ENCODE peak calls at places on chromosomes 12 and 14, in seven cellular contexts. G is IMR-90, U is kidney, O is fibroblast of lung, T is pancreas, E is OCI-LY7, L is HepG2. D is an unnamed sample. For H3K9me3, the result is how much of the 10 kb centered on the place peaks cover.

GRCh38 chr12:114342651-114343050 is 63.3 kb downstream of the TBX5 start:
- DNase-seq in T (no peak), G (peak), L (no peak), U (no peak), E (no peak), O (no peak), D (no peak)

GRCh38 chr14:99055816-99056215 is 216.2 kb downstream of the BCL11B start:
- DNase-seq in T (no peak), O (no peak), U (peak), G (no peak), E (no peak), L (no peak), D (peak)

GRCh38 chr12:19848426-19848825 is 409.1 kb downstream of the AEBP2 start:
- DNase-seq in O (no peak), E (no peak), L (no peak), G (no peak), U (no peak), T (no peak), D (no peak)

GRCh38 chr12:126362964-126363363 is 1297.7 kb downstream of the AACS start:
- DNase-seq in L (no peak), O (no peak), E (no peak), U (no peak), T (no peak), G (no peak), D (no peak)

GRCh38 chr12:50110127-50110761 is 1.8 kb upstream of the COX14 start:
- DNase-seq in T (peak), U (peak), L (peak), E (peak), G (no peak), O (no peak), D (no peak)

GRCh38 chr12:128971802-128972201 is 118.5 kb downstream of the GLT1D1 start:
- DNase-seq in G (no peak), L (no peak), E (peak), O (no peak), T (no peak), U (no peak), D (peak)

GRCh38 chr14:59439256-59440015 is 25.7 kb downstream of the GPR135 start:
- DNase-seq in T (no peak), E (no peak), L (no peak), O (peak), U (no peak), G (peak), D (no peak)

GRCh38 chr14:66281036-66281776 is 205.0 kb upstream of the CCDC196 start:
- DNase-seq in G (no peak), T (no peak), U (peak), O (no peak), E (no peak), L (no peak), D (no peak)

GRCh38 chr12:32522322-32523221 is 123.2 kb downstream of the FGD4 start:
- DNase-seq in G (no peak), E (peak), L (no peak), T (no peak), O (peak), U (no peak), D (peak)

GRCh38 chr12:20220339-20220738 is 148.0 kb upstream of the PDE3A start:
- DNase-seq in U (no peak), T (no peak), O (peak), G (peak), E (peak), L (no peak), D (peak)

GRCh38 chr14:51369814-51370213 is 129.8 kb downstream of the TMX1 start:
- DNase-seq in O (no peak), G (no peak), T (no peak), E (peak), U (no peak), L (no peak), D (peak)

GRCh38 chr14:78764240-78764639 is 594.1 kb downstream of the NRXN3 start:
- DNase-seq in E (no peak), L (no peak), O (peak), T (no peak), G (peak), U (no peak), D (no peak)

GRCh38 chr12:97465012-97465345 is 2.4 kb downstream of the RMST start:
- DNase-seq in G (no peak), O (no peak), T (no peak), U (no peak), E (no peak), L (no peak), D (peak)

GRCh38 chr14:88798161-88798560 is 5.4 kb upstream of the EML5 start:
- DNase-seq in T (no peak), E (no peak), L (no peak), O (no peak), U (no peak), G (no peak), D (peak)

GRCh38 chr12:108649668-108650067 is 16.0 kb upstream of the SELPLG start:
- DNase-seq in T (no peak), G (peak), U (no peak), O (peak), E (no peak), L (no peak), D (no peak)

GRCh38 chr12:79886917-79887519 is 47.9 kb downstream of the PPP1R12A start:
- DNase-seq in L (peak), O (peak), G (peak), T (no peak), U (no peak), E (peak), D (no peak)

GRCh38 chr14:102525213-102526143 is 15.9 kb upstream of the ANKRD9 start:
- DNase-seq in T (no peak), L (peak), O (peak), G (peak), U (peak), E (peak), D (peak)

GRCh38 chr14:74577948-74578275 is 34.1 kb downstream of the LTBP2 start:
- DNase-seq in T (no peak), U (no peak), O (no peak), G (no peak), E (no peak), L (no peak), D (no peak)

GRCh38 chr14:67285876-67286452 is 44.7 kb downstream of the PALS1 start:
- DNase-seq in T (no peak), U (no peak), O (peak), E (peak), L (peak), G (peak), D (no peak)

GRCh38 chr12:73383584-73384229 is 1111.5 kb downstream of the TRHDE start:
- DNase-seq in L (peak), T (no peak), O (no peak), U (no peak), G (no peak), E (no peak), D (no peak)

GRCh38 chr12:128790653-128791373 is 32.9 kb downstream of the SLC15A4 start:
- DNase-seq in T (no peak), O (no peak), L (no peak), G (no peak), E (no peak), U (no peak), D (no peak)

GRCh38 chr12:57454213-57454565 is 918 bp upstream of the INHBE start:
- DNase-seq in U (no peak), E (no peak), G (no peak), T (no peak), O (no peak), L (no peak), D (no peak)

GRCh38 chr14:54026671-54027070 is 70.0 kb upstream of the BMP4 start:
- DNase-seq in G (no peak), U (no peak), E (no peak), T (no peak), O (no peak), L (no peak), D (no peak)

GRCh38 chr12:16076553-16076952 is 165.4 kb downstream of the DERA start:
- DNase-seq in U (no peak), G (peak), O (no peak), T (no peak), L (peak), E (peak), D (peak)

GRCh38 chr12:128920468-128920867 is 67.2 kb downstream of the GLT1D1 start:
- DNase-seq in G (no peak), L (no peak), T (no peak), U (no peak), E (no peak), O (no peak), D (no peak)

GRCh38 chr14:31026395-31027096 is 367 bp upstream of the STRN3 start:
- DNase-seq in G (peak), U (peak), T (peak), L (peak), O (peak), E (peak), D (peak)

DNA sequence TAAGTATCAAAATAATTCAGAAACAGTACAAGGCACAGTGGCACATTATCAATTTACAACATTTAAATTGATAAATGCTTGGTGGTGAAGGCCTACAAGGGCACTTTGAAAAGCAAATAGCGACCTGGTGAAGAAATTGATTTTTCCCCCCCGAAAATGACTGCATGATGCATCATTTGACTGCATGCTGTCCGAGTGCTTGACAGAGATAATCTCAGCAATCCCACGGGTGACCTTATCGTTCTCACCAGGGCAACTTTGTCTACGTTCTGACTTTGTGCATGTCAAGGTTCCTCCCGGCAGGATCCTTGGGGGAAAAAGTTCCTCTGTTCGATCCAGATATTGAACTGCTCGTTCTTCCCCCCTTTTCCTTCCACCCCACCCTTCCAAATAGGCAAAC is 384.8 kb downstream of the EGLN3 start:
- DNase-seq in E (no peak), U (no peak), G (no peak), O (no peak), T (no peak), L (no peak), D (no peak)
- H3K4me3 ChIP-seq in E (no peak), U (no peak), G (no peak), O (no peak), T (no peak), L (no peak), D (no peak)

GRCh38 chr12:28909291-28909690 is 239.8 kb upstream of the FAR2 start:
- DNase-seq in E (no peak), L (no peak), T (no peak), U (no peak), O (peak), G (peak), D (no peak)
- H3K9me3 ChIP-seq in E (under half), L (half or more), T (under half), U (under half), O (under half), G (under half), D (under half)

DNA sequence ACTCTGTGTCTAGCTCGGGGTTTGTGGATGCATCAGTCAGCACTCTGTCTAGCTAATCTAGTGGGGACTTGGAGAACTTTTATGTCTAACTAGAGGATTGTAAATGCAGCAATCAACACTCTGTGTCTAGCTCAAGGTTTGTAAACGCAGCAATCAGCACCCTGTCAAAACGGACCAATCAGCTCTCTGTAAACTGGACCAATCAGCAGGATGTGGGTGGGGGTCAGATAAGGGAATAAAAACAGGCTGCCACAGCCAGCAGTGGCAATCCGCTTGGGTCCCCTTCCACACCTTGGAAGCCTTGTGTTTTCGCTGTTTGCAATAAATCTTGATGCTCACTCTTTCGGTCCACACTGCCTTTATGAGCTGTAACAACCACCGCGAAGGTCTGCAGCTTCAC is 920.7 kb upstream of the FOXG1 start:
- DNase-seq in E (no peak), T (no peak), L (no peak), O (no peak), G (no peak), U (no peak), D (no peak)
- H3K4me3 ChIP-seq in E (no peak), T (no peak), L (no peak), O (no peak), G (no peak), U (no peak), D (no peak)

GRCh38 chr14:106044949-106045596 is 518.7 kb downstream of the TMEM121 start:
- DNase-seq in T (peak), E (no peak), O (no peak), U (peak), L (peak), G (no peak), D (peak)

GRCh38 chr14:106039400-106039799 is 513.0 kb downstream of the TMEM121 start:
- DNase-seq in L (no peak), O (no peak), G (no peak), E (no peak), U (no peak), T (peak), D (peak)

DNA sequence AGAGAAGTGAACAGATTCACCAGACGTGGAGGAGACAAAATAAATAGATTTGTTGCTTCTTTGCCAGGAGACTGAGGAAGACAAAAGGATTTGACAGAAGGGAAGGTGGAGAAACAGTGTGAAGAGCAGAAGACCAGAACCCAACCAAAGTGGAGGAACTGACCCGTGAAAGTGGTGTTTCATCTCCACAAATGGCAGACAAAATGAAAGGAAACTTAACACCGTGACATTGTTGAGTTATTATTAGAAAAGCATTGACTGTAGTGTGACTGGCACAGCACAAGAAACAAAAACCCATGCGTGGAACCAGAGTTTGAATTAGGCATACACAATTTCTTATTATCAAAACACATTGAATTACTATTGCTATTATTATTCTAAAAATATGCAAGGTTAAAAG is 518.1 kb downstream of the TMEM121 start:
- DNase-seq in G (no peak), E (no peak), L (no peak), U (no peak), O (no peak), T (no peak), D (no peak)
- H3K9me3 ChIP-seq in G (under half), E (under half), L (under half), U (under half), O (under half), T (under half), D (under half)

GRCh38 chr12:52452101-52452500 is at the start of gene KRT6B:
- DNase-seq in U (no peak), T (no peak), G (no peak), L (no peak), O (no peak), E (no peak), D (no peak)
- H3K4me3 ChIP-seq in U (no peak), T (no peak), G (no peak), L (no peak), O (no peak), E (no peak), D (no peak)

GRCh38 chr12:34333337-34333736 is 311.0 kb downstream of the ALG10 start:
- DNase-seq in U (no peak), L (no peak), E (no peak), G (no peak), T (no peak), O (no peak), D (no peak)

GRCh38 chr12:34334953-34335743 is 312.9 kb downstream of the ALG10 start:
- DNase-seq in O (no peak), T (no peak), G (no peak), L (no peak), U (no peak), E (no peak), D (no peak)

GRCh38 chr12:34334538-34334937 is 312.2 kb downstream of the ALG10 start:
- DNase-seq in T (no peak), L (no peak), G (no peak), U (no peak), O (no peak), E (no peak), D (no peak)

GRCh38 chr12:34336619-34337465 is 314.5 kb downstream of the ALG10 start:
- DNase-seq in G (no peak), O (no peak), E (no peak), U (no peak), L (no peak), T (no peak), D (no peak)

GRCh38 chr12:34335819-34336262 is 313.5 kb downstream of the ALG10 start:
- DNase-seq in G (no peak), T (no peak), U (no peak), L (no peak), O (no peak), E (no peak), D (no peak)
- H3K9me3 ChIP-seq in G (under half), T (under half), U (under half), L (under half), O (under half), E (under half), D (under half)

DNA sequence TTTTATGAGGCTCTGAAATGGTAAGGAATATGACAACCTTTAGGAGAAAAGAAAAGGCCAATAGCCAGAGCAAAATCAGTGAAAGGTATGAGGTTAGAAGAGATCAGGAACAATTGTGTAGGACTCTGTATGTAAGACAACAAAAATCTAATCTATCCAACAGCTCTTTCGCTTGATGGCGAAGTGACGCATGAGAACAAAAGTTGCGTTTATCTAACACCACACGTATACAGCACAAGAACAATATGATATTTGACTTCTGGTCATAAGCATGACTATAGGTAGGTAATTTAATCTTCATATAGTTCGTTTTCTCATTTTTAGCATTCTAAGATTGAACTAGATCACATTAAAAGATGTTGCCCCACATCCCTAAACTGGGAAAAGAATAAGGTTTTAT is 1.5 kb downstream of the CLECL1 start:
- DNase-seq in T (no peak), E (peak), G (no peak), O (no peak), L (no peak), U (no peak), D (no peak)
- H3K4me3 ChIP-seq in T (no peak), E (peak), G (no peak), O (no peak), L (no peak), U (no peak), D (no peak)

GRCh38 chr12:34301251-34302130 is 279.2 kb downstream of the ALG10 start:
- DNase-seq in T (peak), G (no peak), U (peak), E (no peak), O (no peak), L (no peak), D (no peak)

GRCh38 chr12:34298971-34299801 is 276.9 kb downstream of the ALG10 start:
- DNase-seq in U (peak), T (peak), L (no peak), O (no peak), E (no peak), G (no peak), D (no peak)

GRCh38 chr12:34300376-34301250 is 278.3 kb downstream of the ALG10 start:
- DNase-seq in O (no peak), E (no peak), G (no peak), U (peak), L (no peak), T (peak), D (no peak)

GRCh38 chr12:34298176-34298970 is 276.1 kb downstream of the ALG10 start:
- DNase-seq in E (no peak), L (no peak), O (no peak), T (peak), G (no peak), U (peak), D (no peak)

DNA sequence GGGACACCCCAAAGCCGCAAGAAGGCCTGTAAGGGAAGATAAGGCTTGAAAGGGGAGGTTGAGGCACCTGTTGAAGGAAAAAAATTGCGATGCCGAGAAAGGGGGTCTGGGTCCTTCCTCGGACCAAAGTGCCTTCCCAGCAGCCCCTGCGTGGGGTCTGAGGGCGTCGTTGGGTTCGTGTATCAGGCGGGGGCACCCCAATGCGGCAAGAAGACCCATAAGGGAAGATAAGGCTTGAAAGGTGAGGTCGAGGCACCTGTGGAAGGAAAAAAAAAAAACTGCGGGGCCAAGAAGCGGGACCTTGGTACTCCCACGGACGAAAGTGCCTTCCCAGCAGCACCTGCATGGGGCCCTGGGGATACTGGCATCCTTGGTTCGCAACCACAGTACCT is 277.5 kb downstream of the ALG10 start:
- DNase-seq in L (no peak), T (peak), E (no peak), O (no peak), U (peak), G (no peak), D (no peak)
- H3K9me3 ChIP-seq in L (under half), T (under half), E (under half), O (under half), U (under half), G (half or more), D (under half)

D was measured in SJCRH30.